ENCODE peak calls at places on chromosome 19, in nine cellular contexts. Q is IMR-90, Y is tibial nerve, W is testis, P is stomach, S is body of pancreas, I is breast epithelium, H is heart left ventricle, K is transverse colon. E is an unnamed sample. For H3K4me1, the result is how much of the 10 kb centered on the place peaks cover.

GRCh38 chr19:30722801-30723200 is 350.6 kb downstream of the ZNF536 start:
- DNase-seq in Q (no peak), Y (no peak), W (no peak), P (no peak), S (no peak), I (no peak), H (no peak), K (no peak), E (no peak)

GRCh38 chr19:33309826-33310225 is 7.5 kb upstream of the CEBPA start:
- DNase-seq in Q (no peak), Y (no peak), W (no peak), P (no peak), S (no peak), I (no peak), H (no peak), K (no peak), E (no peak)

GRCh38 chr19:11964496-11964857 is 363 bp upstream of the ZNF763 start:
- DNase-seq in Q (no peak), Y (no peak), W (no peak), P (no peak), S (no peak), I (no peak), H (no peak), K (no peak), E (peak)

GRCh38 chr19:29861575-29861974 is 49.8 kb downstream of the CCNE1 start:
- DNase-seq in Q (no peak), Y (no peak), W (no peak), P (no peak), S (no peak), I (no peak), H (no peak), K (no peak), E (no peak)

GRCh38 chr19:47762615-47763308 is 15.7 kb upstream of the SELENOW start:
- DNase-seq in Q (no peak), Y (no peak), W (no peak), P (no peak), S (no peak), I (no peak), H (peak), K (no peak), E (no peak)

GRCh38 chr19:35052599-35053190 is 11.2 kb downstream of the HPN start:
- DNase-seq in Q (no peak), Y (no peak), W (no peak), P (no peak), S (no peak), I (no peak), H (no peak), K (no peak), E (no peak)

GRCh38 chr19:8304841-8305621 is 3.1 kb downstream of the CD320 start:
- DNase-seq in Q (no peak), Y (peak), W (peak), P (peak), S (peak), I (peak), H (peak), K (peak), E (peak)

GRCh38 chr19:41967056-41967783 is 8.1 kb upstream of the RABAC1 start:
- DNase-seq in Q (no peak), Y (no peak), W (no peak), P (no peak), S (no peak), I (no peak), H (no peak), K (no peak), E (no peak)

GRCh38 chr19:50513746-50514345 is at the start of gene ASPDH:
- DNase-seq in Q (no peak), Y (no peak), W (no peak), P (no peak), S (no peak), I (no peak), H (no peak), K (no peak), E (no peak)

GRCh38 chr19:29817316-29817715 is 5.5 kb downstream of the CCNE1 start:
- DNase-seq in Q (no peak), Y (no peak), W (no peak), P (no peak), S (no peak), I (no peak), H (no peak), K (no peak), E (no peak)

GRCh38 chr19:45955905-45956608 is 17.6 kb downstream of the NOVA2 start:
- DNase-seq in Q (peak), Y (peak), W (no peak), P (no peak), S (peak), I (no peak), H (peak), K (no peak), E (no peak)

GRCh38 chr19:11673608-11674041 is 65.1 kb downstream of the ZNF823 start:
- DNase-seq in Q (peak), Y (peak), W (peak), P (peak), S (peak), I (peak), H (peak), K (peak), E (peak)

GRCh38 chr19:48746738-48747575 is at the start of gene IZUMO1:
- DNase-seq in Q (peak), Y (peak), W (peak), P (peak), S (peak), I (no peak), H (peak), K (peak), E (no peak)

GRCh38 chr19:40223135-40223822 is 3.2 kb downstream of the CCNP start:
- DNase-seq in Q (no peak), Y (no peak), W (peak), P (peak), S (no peak), I (no peak), H (no peak), K (peak), E (no peak)

GRCh38 chr19:48673436-48674100 is 751 bp upstream of the NTN5 start:
- DNase-seq in Q (no peak), Y (no peak), W (no peak), P (no peak), S (no peak), I (no peak), H (no peak), K (no peak), E (no peak)

GRCh38 chr19:45137179-45137761 is 23.5 kb downstream of the NKPD1 start:
- DNase-seq in Q (no peak), Y (no peak), W (no peak), P (no peak), S (no peak), I (no peak), H (peak), K (peak), E (no peak)

GRCh38 chr19:42054205-42054604 is 15.8 kb downstream of the GRIK5 start:
- DNase-seq in Q (no peak), Y (no peak), W (no peak), P (no peak), S (no peak), I (no peak), H (no peak), K (no peak), E (no peak)

GRCh38 chr19:40418040-40418439 is 4.9 kb upstream of the PRX start:
- DNase-seq in Q (no peak), Y (no peak), W (no peak), P (no peak), S (no peak), I (no peak), H (no peak), K (no peak), E (no peak)

GRCh38 chr19:722553-723101 is 13.9 kb downstream of the PALM start:
- DNase-seq in Q (no peak), Y (no peak), W (no peak), P (no peak), S (no peak), I (no peak), H (peak), K (no peak), E (no peak)

GRCh38 chr19:7861619-7862412 is 12.4 kb downstream of the PRR36 start:
- DNase-seq in Q (no peak), Y (no peak), W (no peak), P (no peak), S (no peak), I (no peak), H (no peak), K (no peak), E (no peak)

GRCh38 chr19:48480151-48480475 is 10.9 kb downstream of the CYTH2 start:
- DNase-seq in Q (no peak), Y (peak), W (peak), P (peak), S (peak), I (no peak), H (peak), K (peak), E (peak)

GRCh38 chr19:2034729-2035589 is 16.1 kb downstream of the MKNK2 start:
- DNase-seq in Q (peak), Y (no peak), W (peak), P (peak), S (peak), I (no peak), H (peak), K (peak), E (no peak)

GRCh38 chr19:3343619-3344502 is 22.5 kb upstream of the NFIC start:
- DNase-seq in Q (peak), Y (peak), W (peak), P (peak), S (peak), I (peak), H (peak), K (peak), E (peak)

GRCh38 chr19:42628411-42629135 is 33.8 kb upstream of the CEACAM8 start:
- DNase-seq in Q (no peak), Y (no peak), W (no peak), P (no peak), S (no peak), I (no peak), H (no peak), K (no peak), E (no peak)

GRCh38 chr19:43782311-43782660 is 1.5 kb upstream of the KCNN4 start:
- DNase-seq in Q (no peak), Y (no peak), W (no peak), P (no peak), S (no peak), I (no peak), H (no peak), K (no peak), E (no peak)

GRCh38 chr19:10003271-10003670 is 7.0 kb downstream of the COL5A3 start:
- DNase-seq in Q (no peak), Y (no peak), W (no peak), P (no peak), S (no peak), I (no peak), H (no peak), K (no peak), E (no peak)

GRCh38 chr19:52138614-52139290 is 986 bp downstream of the ZNF616 start:
- DNase-seq in Q (peak), Y (peak), W (peak), P (no peak), S (peak), I (no peak), H (no peak), K (peak), E (peak)

GRCh38 chr19:33564836-33565338 is 43.3 kb upstream of the PEPD start:
- DNase-seq in Q (no peak), Y (no peak), W (no peak), P (no peak), S (no peak), I (no peak), H (no peak), K (no peak), E (no peak)

GRCh38 chr19:29685326-29685725 is 20.1 kb downstream of the PLEKHF1 start:
- DNase-seq in Q (no peak), Y (no peak), W (no peak), P (no peak), S (no peak), I (no peak), H (no peak), K (no peak), E (peak)

GRCh38 chr19:36686365-36687213 is 823 bp upstream of the ZNF567 start:
- DNase-seq in Q (peak), Y (no peak), W (no peak), P (no peak), S (peak), I (no peak), H (no peak), K (peak), E (peak)

GRCh38 chr19:51727349-51727880 is 3.6 kb upstream of the HAS1 start:
- DNase-seq in Q (no peak), Y (no peak), W (no peak), P (no peak), S (no peak), I (no peak), H (no peak), K (no peak), E (no peak)

GRCh38 chr19:782195-783043 is 14.8 kb upstream of the PTBP1 start:
- DNase-seq in Q (peak), Y (no peak), W (no peak), P (peak), S (peak), I (no peak), H (no peak), K (no peak), E (no peak)

GRCh38 chr19:14107581-14108461 is 9.7 kb downstream of the PRKACA start:
- DNase-seq in Q (no peak), Y (no peak), W (peak), P (no peak), S (no peak), I (no peak), H (peak), K (no peak), E (no peak)

GRCh38 chr19:48874309-48875135 is 2.3 kb downstream of the PPP1R15A start:
- DNase-seq in Q (peak), Y (peak), W (no peak), P (peak), S (peak), I (no peak), H (no peak), K (peak), E (no peak)

GRCh38 chr19:7772752-7773291 is 9.8 kb downstream of the CLEC4M start:
- DNase-seq in Q (no peak), Y (no peak), W (no peak), P (no peak), S (no peak), I (no peak), H (no peak), K (no peak), E (no peak)

GRCh38 chr19:7596191-7596937 is 701 bp downstream of the CAMSAP3 start:
- DNase-seq in Q (no peak), Y (no peak), W (no peak), P (no peak), S (no peak), I (no peak), H (no peak), K (peak), E (no peak)

GRCh38 chr19:5966941-5967340 is 11.0 kb downstream of the RANBP3 start:
- DNase-seq in Q (no peak), Y (no peak), W (no peak), P (no peak), S (no peak), I (no peak), H (no peak), K (no peak), E (no peak)

GRCh38 chr19:5966215-5966614 is 11.7 kb downstream of the RANBP3 start:
- DNase-seq in Q (peak), Y (no peak), W (no peak), P (no peak), S (peak), I (no peak), H (no peak), K (no peak), E (no peak)

GRCh38 chr19:5961969-5962945 is 15.7 kb downstream of the RANBP3 start:
- DNase-seq in Q (peak), Y (peak), W (no peak), P (peak), S (peak), I (peak), H (peak), K (peak), E (peak)

GRCh38 chr19:5964816-5965565 is 12.9 kb downstream of the RANBP3 start:
- DNase-seq in Q (no peak), Y (no peak), W (no peak), P (no peak), S (no peak), I (no peak), H (no peak), K (no peak), E (no peak)

DNA sequence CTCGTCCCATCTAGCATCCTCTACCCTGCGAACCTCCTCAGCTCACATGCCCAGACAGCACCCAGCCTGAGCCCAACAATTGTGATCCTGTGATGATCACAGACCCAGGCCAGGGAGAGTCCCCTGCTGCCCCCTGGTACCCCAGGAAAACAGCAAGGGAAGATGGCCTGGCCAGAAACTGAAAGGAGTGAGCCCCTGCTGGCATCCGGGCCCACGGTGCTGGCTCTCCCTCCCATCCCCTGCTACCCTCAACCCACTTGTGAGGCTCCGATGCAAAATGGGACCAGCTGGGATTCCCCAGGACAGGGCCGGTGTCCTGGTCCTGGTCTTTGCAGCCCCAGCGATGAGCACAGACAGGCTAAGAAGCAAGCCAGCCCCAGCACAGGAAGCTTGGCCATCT is 14.1 kb downstream of the RANBP3 start:
- DNase-seq in Q (no peak), Y (no peak), W (no peak), P (no peak), S (no peak), I (no peak), H (no peak), K (no peak), E (no peak)
- H3K4me1 ChIP-seq in Q (half or more), Y (half or more), W (under half), P (half or more), S (half or more), I (under half), H (under half), K (half or more), E (under half)

DNA sequence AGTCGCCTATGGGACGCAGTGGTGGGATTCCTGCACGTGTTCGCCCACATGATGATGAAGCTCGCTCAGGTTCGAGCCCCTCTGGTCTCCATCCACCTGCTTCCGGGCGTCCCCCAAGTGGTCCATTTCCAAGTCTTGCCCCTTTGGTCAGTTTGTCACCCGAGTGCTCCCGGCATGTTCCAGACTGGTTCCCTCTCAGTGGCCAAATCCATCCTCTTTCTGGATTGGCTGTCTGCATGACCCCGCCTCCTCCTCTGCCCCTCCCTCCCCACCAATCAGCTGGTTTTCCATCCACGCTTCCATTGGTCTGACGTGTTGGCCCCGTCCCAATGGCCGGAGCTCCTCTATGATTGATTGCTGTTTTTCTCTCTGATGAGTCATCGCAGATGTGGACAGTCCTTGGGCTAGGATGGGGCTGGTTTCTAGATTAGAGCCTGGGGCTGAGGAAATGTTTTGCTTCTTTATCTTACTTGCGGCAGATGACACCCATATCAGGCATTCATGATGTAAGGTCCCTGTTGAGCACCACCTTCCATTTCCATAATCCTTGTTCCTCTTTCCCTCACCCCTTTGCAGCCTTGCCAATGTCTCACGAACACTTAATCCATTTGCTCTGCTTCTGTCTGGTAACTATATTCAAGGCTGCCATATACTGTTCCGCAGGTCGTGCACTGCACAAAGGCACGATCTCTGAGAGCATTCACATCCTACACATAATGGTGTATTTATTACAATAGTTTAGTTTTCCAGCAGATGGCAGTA is 73.8 kb downstream of the MAP4K1 start:
- DNase-seq in Q (peak), Y (peak), W (peak), P (peak), S (peak), I (no peak), H (peak), K (peak), E (no peak)
- TF ChIP-seq POLR2A in Q (no peak), Y (no peak), W (no peak), P (no peak), S (no peak), I (no peak), H (no peak), K (no peak), E (no peak)

DNA sequence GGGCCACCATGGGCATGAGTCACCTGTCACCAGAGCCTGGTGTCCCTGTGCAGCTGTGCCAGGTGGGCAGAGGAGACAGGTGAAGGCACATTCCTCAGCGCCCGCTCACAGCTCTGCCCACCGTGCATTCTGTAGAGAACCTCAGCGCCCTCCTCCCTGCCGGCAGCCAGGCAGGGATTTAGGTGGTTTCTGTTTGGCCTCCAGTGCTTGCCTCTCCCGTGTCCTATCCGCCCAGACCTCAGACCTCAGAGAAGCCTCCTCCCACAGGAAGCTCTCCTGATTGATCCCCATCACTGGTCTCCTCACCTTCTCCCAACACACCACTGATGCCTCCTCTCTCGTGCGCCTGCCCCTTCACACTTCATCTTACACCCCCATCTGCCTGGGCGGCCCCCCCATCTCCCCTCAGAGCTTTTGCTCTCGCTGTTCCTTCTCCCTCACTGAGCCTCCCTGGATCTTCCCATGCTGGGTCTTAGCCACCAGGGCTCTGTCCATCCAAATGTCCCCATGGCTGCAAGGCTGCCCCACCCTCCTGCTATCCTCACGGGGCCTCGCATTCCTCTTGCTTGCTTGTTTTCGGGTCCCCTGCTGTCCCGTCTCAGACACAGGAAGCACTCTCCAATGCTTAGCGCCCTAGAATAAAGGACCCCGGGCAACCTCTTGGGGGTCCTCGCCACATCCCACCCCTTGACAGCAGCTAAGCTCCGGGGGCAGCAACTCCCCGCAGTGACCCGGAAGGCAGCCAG is 23.9 kb downstream of the SH3GL1 start:
- DNase-seq in Q (no peak), Y (no peak), W (no peak), P (no peak), S (no peak), I (no peak), H (no peak), K (no peak), E (no peak)
- H3K4me1 ChIP-seq in Q (half or more), Y (half or more), W (half or more), P (half or more), S (half or more), I (half or more), H (half or more), K (half or more), E (under half)

DNA sequence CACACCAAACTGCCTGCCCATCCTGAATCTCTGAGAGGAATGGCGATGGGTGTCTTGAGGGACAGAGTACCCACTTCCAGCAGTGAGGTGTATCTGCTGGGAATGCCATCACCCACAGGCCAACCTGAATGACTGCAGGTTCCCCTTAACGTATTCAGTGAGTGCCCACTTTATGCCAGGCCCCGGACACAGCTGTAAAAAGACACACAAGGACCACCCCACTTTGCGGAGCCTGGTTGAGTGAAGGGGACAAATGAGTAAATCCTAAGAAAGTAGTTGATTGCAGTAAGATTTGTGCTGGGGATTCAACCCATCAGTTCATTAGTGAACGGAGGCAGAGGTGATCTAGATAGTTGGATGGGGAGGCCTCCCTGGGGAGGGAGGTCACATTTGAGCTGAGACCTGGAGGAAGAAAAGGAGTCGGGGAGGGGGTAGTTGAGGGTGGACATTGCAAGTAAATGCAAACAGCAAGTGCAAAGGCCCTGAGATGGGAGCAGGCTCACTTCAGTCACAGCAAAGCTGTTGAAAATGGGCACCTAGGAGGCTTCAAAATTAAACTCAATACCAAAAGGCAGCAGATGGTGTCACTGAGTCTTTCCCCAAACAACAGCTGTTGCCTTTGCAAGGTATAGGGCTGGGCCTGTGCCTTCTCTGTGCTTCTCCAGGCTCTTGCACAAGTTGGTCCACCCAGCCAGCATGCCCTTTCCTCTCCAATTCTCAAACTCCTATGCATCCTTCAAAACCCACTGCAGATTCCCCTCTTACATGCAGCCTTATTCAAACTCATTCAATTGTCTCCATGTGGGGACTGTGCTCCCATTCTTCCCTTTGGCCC is 4.3 kb downstream of the GDF15 start:
- DNase-seq in Q (no peak), Y (no peak), W (no peak), P (no peak), S (no peak), I (no peak), H (no peak), K (no peak), E (no peak)
- TF ChIP-seq POLR2A in Q (no peak), Y (no peak), W (no peak), P (no peak), S (peak), I (no peak), H (no peak), K (no peak), E (no peak)

E was measured in prostate gland.